ENCODE peak calls at places on chromosomes 3 and 15, in four cellular contexts. One of them, this sample, is unnamed.

GRCh38 chr3:142586803-142587406 is 8.4 kb upstream of the ATR start:
- DNase-seq in cardiac fibroblast: peak
- DNase-seq in activated gamma-delta T cell treated with anti-CD3 and anti-CD28 coated beads, Interleukin-2, amount 50 U/mL, for 16 hours: no peak
- DNase-seq in GM04503: peak
- DNase-seq in this sample: peak

GRCh38 chr3:5494913-5495519 is 307.5 kb downstream of the EDEM1 start:
- DNase-seq in cardiac fibroblast: no peak
- DNase-seq in GM04503: no peak
- DNase-seq in activated gamma-delta T cell treated with anti-CD3 and anti-CD28 coated beads, Interleukin-2, amount 50 U/mL, for 16 hours: no peak
- DNase-seq in this sample: no peak

GRCh38 chr3:157516928-157517327 is 13.7 kb upstream of the VEPH1 start:
- DNase-seq in activated gamma-delta T cell treated with anti-CD3 and anti-CD28 coated beads, Interleukin-2, amount 50 U/mL, for 16 hours: no peak
- DNase-seq in GM04503: no peak
- DNase-seq in cardiac fibroblast: no peak
- DNase-seq in this sample: no peak

GRCh38 chr15:60118146-60118545 is 114.0 kb downstream of the FOXB1 start:
- DNase-seq in activated gamma-delta T cell treated with anti-CD3 and anti-CD28 coated beads, Interleukin-2, amount 50 U/mL, for 16 hours: no peak
- DNase-seq in GM04503: no peak
- DNase-seq in cardiac fibroblast: no peak
- DNase-seq in this sample: no peak

GRCh38 chr15:41024141-41024540 is 70.9 kb downstream of the CHAC1 start:
- DNase-seq in GM04503: peak
- DNase-seq in activated gamma-delta T cell treated with anti-CD3 and anti-CD28 coated beads, Interleukin-2, amount 50 U/mL, for 16 hours: no peak
- DNase-seq in cardiac fibroblast: peak
- DNase-seq in this sample: peak

GRCh38 chr3:31709005-31709404 is 176.3 kb downstream of the STT3B start:
- DNase-seq in cardiac fibroblast: no peak
- DNase-seq in activated gamma-delta T cell treated with anti-CD3 and anti-CD28 coated beads, Interleukin-2, amount 50 U/mL, for 16 hours: no peak
- DNase-seq in GM04503: no peak
- DNase-seq in this sample: peak

GRCh38 chr3:63141-63845 is 133.3 kb upstream of the CHL1 start:
- DNase-seq in activated gamma-delta T cell treated with anti-CD3 and anti-CD28 coated beads, Interleukin-2, amount 50 U/mL, for 16 hours: no peak
- DNase-seq in cardiac fibroblast: peak
- DNase-seq in GM04503: no peak
- DNase-seq in this sample: peak

GRCh38 chr3:14117468-14118399 is 6.9 kb downstream of the CHCHD4 start:
- DNase-seq in cardiac fibroblast: no peak
- DNase-seq in activated gamma-delta T cell treated with anti-CD3 and anti-CD28 coated beads, Interleukin-2, amount 50 U/mL, for 16 hours: no peak
- DNase-seq in GM04503: no peak
- DNase-seq in this sample: no peak

GRCh38 chr15:43229977-43230376 is 9.2 kb upstream of the EPB42 start:
- DNase-seq in cardiac fibroblast: no peak
- DNase-seq in activated gamma-delta T cell treated with anti-CD3 and anti-CD28 coated beads, Interleukin-2, amount 50 U/mL, for 16 hours: no peak
- DNase-seq in GM04503: no peak
- DNase-seq in this sample: no peak

GRCh38 chr15:68995754-68996141 is 18.7 kb upstream of the NOX5 start:
- DNase-seq in activated gamma-delta T cell treated with anti-CD3 and anti-CD28 coated beads, Interleukin-2, amount 50 U/mL, for 16 hours: no peak
- DNase-seq in GM04503: no peak
- DNase-seq in cardiac fibroblast: no peak
- DNase-seq in this sample: no peak

GRCh38 chr3:166955549-166955948 is 424.5 kb downstream of the ZBBX start:
- DNase-seq in GM04503: no peak
- DNase-seq in cardiac fibroblast: no peak
- DNase-seq in activated gamma-delta T cell treated with anti-CD3 and anti-CD28 coated beads, Interleukin-2, amount 50 U/mL, for 16 hours: no peak
- DNase-seq in this sample: no peak

GRCh38 chr15:47184003-47184404 is 533.3 kb upstream of the SEMA6D start:
- DNase-seq in GM04503: no peak
- DNase-seq in cardiac fibroblast: no peak
- DNase-seq in activated gamma-delta T cell treated with anti-CD3 and anti-CD28 coated beads, Interleukin-2, amount 50 U/mL, for 16 hours: no peak
- DNase-seq in this sample: no peak

GRCh38 chr15:69740684-69741083 is 288.1 kb downstream of the RPLP1 start:
- DNase-seq in activated gamma-delta T cell treated with anti-CD3 and anti-CD28 coated beads, Interleukin-2, amount 50 U/mL, for 16 hours: no peak
- DNase-seq in GM04503: no peak
- DNase-seq in cardiac fibroblast: no peak
- DNase-seq in this sample: no peak

This sample was measured in fibroblast of lung.